ENCODE peak calls at places on chromosomes 6 and 20, in four cellular contexts. X is IMR-90, P is PC-3, A is mesenchymal stem cell. F is an unnamed sample.

GRCh38 chr20:58634818-58635665 is 16.0 kb upstream of the STX16 start:
- DNase-seq in X (peak), P (no peak), A (no peak), F (no peak)

GRCh38 chr20:1225263-1225728 is 548 bp upstream of the RAD21L1 start:
- DNase-seq in X (no peak), P (peak), A (no peak), F (no peak)

GRCh38 chr20:12833861-12834260 is 174.9 kb upstream of the SPTLC3 start:
- DNase-seq in X (no peak), P (no peak), A (no peak), F (no peak)

GRCh38 chr6:5087389-5087788 is 2.2 kb downstream of the PPP1R3G start:
- DNase-seq in X (no peak), P (no peak), A (no peak), F (no peak)

GRCh38 chr6:153449279-153449678 is 318.2 kb upstream of the RGS17 start:
- DNase-seq in X (no peak), P (no peak), A (peak), F (no peak)

GRCh38 chr20:62243906-62244515 is 5.7 kb downstream of the OSBPL2 start:
- DNase-seq in X (no peak), P (no peak), A (no peak), F (no peak)

GRCh38 chr6:46491789-46492547 is 719 bp upstream of the RCAN2 start:
- DNase-seq in X (peak), P (peak), A (peak), F (no peak)

GRCh38 chr6:125110056-125110455 is 43.5 kb upstream of the TPD52L1 start:
- DNase-seq in X (no peak), P (no peak), A (no peak), F (no peak)

GRCh38 chr20:35947489-35947888 is 6.8 kb downstream of the SCAND1 start:
- DNase-seq in X (peak), P (peak), A (peak), F (peak)

GRCh38 chr6:46606318-46606717 is 46.3 kb downstream of the CYP39A1 start:
- DNase-seq in X (no peak), P (peak), A (no peak), F (no peak)

GRCh38 chr6:121093928-121094327 is 240.4 kb downstream of the TBC1D32 start:
- DNase-seq in X (peak), P (no peak), A (peak), F (no peak)

GRCh38 chr6:37083243-37084138 is 78.0 kb downstream of the FGD2 start:
- DNase-seq in X (peak), P (no peak), A (peak), F (no peak)

GRCh38 chr6:31035862-31036497 is 25.7 kb downstream of the MUC22 start:
- DNase-seq in X (peak), P (peak), A (no peak), F (no peak)

GRCh38 chr6:52098649-52099184 is 11.3 kb upstream of the PKHD1 start:
- DNase-seq in X (no peak), P (peak), A (no peak), F (no peak)

GRCh38 chr6:49647470-49647869 is 10.8 kb upstream of the RHAG start:
- DNase-seq in X (no peak), P (no peak), A (no peak), F (no peak)

GRCh38 chr6:98036344-98036743 is 753.3 kb upstream of the MMS22L start:
- DNase-seq in X (no peak), P (no peak), A (no peak), F (no peak)

GRCh38 chr6:4224082-4224978 is 89.0 kb upstream of the ECI2 start:
- DNase-seq in X (peak), P (no peak), A (peak), F (no peak)

GRCh38 chr20:2767768-2768631 is 32.4 kb downstream of the CPXM1 start:
- DNase-seq in X (peak), P (peak), A (no peak), F (no peak)

GRCh38 chr6:63672582-63673129 is 37.1 kb downstream of the PHF3 start:
- DNase-seq in X (no peak), P (no peak), A (no peak), F (no peak)

GRCh38 chr6:169784941-169785340 is 33.5 kb downstream of the ERMARD start:
- DNase-seq in X (no peak), P (no peak), A (no peak), F (no peak)

GRCh38 chr20:5492941-5493340 is 176.2 kb upstream of the PROKR2 start:
- DNase-seq in X (no peak), P (no peak), A (no peak), F (no peak)

GRCh38 chr6:79868098-79868722 is 79.1 kb downstream of the ELOVL4 start:
- DNase-seq in X (peak), P (peak), A (peak), F (peak)

GRCh38 chr6:138647006-138647405 is 126.6 kb upstream of the CCDC28A start:
- DNase-seq in X (peak), P (no peak), A (no peak), F (no peak)
- H3K27ac ChIP-seq in X (peak), P (no peak), A (no peak), F (no peak)

DNA sequence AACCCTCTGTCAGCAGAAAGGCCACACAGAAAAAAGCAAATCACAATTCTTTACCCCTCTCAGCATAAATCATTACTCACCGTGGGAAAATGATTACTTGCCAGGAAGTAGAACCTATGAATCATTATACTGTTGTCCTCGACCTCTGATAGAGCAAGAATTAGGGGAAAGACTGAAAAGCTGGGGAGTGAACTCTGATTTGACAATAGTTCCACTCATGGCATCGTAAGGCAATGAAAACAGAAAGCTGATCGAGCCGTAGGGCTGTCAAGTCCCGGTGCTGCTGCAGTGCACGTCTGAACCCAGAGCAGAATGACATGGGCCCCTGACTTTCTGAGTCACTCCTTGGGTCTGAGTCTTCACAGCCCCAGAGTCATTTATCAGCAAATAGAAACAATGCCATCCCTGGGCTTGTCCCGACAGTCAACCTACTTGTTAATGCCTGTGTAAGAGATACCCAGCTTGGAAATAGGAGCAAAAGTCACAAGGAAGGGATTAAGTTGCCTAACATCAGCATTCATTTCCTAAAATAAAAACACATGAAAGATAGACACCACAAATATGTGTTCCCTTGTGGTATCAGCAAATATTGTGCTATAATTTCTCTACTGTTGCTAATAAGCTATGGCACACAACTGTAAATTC is 224.8 kb upstream of the MARCKS start:
- DNase-seq in X (peak), P (peak), A (peak), F (no peak)
- H3K9ac ChIP-seq in X (peak), P (peak), A (peak), F (no peak)

DNA sequence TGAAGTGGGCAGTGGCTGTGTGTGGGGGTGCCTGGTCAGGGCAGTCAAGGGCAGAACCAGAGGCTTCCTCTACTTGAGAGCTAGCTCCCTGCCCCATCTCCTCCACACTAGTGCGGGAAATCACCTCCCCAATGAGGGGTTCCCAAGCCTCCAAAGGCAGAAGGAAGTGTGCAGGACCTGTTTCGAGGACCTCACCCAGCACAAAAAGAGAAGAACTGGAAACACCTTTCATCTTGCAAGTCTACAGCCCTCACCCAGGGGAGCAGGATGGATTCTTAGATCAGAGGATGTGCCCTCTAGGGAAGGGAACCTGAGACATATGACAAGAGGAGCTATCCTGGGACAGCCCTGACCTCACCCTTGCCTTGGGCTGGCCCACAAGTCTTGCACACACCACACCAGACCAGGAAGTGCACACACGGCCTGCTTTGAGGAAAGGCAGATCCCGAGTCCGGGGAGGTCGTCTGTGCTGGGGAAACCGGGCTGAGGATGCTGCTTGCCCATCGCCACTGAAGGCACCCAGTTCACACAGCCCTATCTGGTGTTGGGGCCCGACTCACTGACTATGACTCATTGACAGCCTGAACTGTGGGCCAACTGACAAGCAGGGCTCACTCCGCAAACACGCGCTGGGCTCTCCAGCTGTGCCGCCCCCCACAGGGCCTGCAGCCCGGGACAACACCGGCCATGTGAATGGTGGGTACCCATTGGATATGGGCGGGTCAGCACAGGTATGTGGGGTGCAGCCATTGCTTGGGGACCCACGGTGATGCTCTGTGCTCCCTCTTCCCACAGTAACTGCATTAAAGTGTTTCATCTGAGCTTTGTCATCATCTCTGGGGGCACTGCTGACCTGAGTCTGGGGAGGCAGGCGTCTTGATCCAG is 1.8 kb downstream of the SAMD10 start:
- DNase-seq in X (peak), P (peak), A (peak), F (no peak)
- H3K4me3 ChIP-seq in X (no peak), P (peak), A (no peak), F (no peak)

GRCh38 chr6:105608711-105609374 is 206.0 kb upstream of the PREP start:
- DNase-seq in X (peak), P (peak), A (peak), F (no peak)
- H3K27ac ChIP-seq in X (peak), P (peak), A (peak), F (no peak)

GRCh38 chr6:138544521-138544920 is 45.2 kb upstream of the NHSL1 start:
- DNase-seq in X (peak), P (no peak), A (no peak), F (no peak)
- H3K9ac ChIP-seq in X (no peak), P (no peak), A (peak), F (no peak)

GRCh38 chr20:18240997-18241396 is 47.3 kb upstream of the ZNF133 start:
- DNase-seq in X (no peak), P (no peak), A (no peak), F (no peak)
- H3K4me3 ChIP-seq in X (no peak), P (no peak), A (no peak), F (no peak)

GRCh38 chr6:134925800-134926199 is 24.1 kb downstream of the ALDH8A1 start:
- DNase-seq in X (peak), P (no peak), A (no peak), F (no peak)

GRCh38 chr6:134921276-134921979 is 28.5 kb downstream of the ALDH8A1 start:
- DNase-seq in X (no peak), P (no peak), A (no peak), F (no peak)

GRCh38 chr6:134920422-134920821 is 29.5 kb downstream of the ALDH8A1 start:
- DNase-seq in X (no peak), P (no peak), A (no peak), F (no peak)

GRCh38 chr6:134918418-134918961 is 31.4 kb downstream of the ALDH8A1 start:
- DNase-seq in X (no peak), P (no peak), A (no peak), F (no peak)

DNA sequence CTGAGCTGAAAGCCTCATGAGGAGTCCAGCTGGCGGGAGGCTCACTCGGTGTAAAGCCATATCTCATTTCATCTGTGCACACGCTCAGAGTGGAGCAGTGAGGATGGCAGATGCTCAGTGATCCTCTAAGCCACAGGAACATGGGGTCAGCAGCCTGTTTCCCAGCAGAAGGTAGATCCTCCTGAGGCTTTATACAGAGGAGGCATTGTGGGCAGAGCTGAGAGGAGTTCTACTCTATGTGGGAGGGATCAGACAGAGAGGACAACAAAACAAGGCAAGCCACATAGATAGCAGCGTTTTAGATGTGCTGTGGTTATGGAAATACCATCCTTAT is 28.0 kb downstream of the ALDH8A1 start:
- DNase-seq in X (no peak), P (no peak), A (no peak), F (no peak)
- H3K27ac ChIP-seq in X (no peak), P (no peak), A (no peak), F (no peak)

GRCh38 chr6:8108759-8109539 is 6.6 kb upstream of the EEF1E1 start:
- DNase-seq in X (no peak), P (no peak), A (peak), F (no peak)

GRCh38 chr6:8103726-8104125 is 1.4 kb upstream of the EEF1E1 start:
- DNase-seq in X (no peak), P (no peak), A (no peak), F (no peak)

GRCh38 chr6:8110117-8110721 is 7.9 kb upstream of the EEF1E1 start:
- DNase-seq in X (no peak), P (no peak), A (no peak), F (no peak)

GRCh38 chr6:8110725-8111124 is 8.4 kb upstream of the EEF1E1 start:
- DNase-seq in X (no peak), P (no peak), A (no peak), F (no peak)

GRCh38 chr6:8108031-8108660 is 5.8 kb upstream of the EEF1E1 start:
- DNase-seq in X (peak), P (peak), A (peak), F (no peak)
- H3K9ac ChIP-seq in X (peak), P (peak), A (no peak), F (no peak)

GRCh38 chr6:138103876-138104275 is 3.3 kb downstream of the PERP start:
- DNase-seq in X (no peak), P (no peak), A (no peak), F (no peak)

GRCh38 chr6:138104618-138105213 is 2.5 kb downstream of the PERP start:
- DNase-seq in X (no peak), P (no peak), A (no peak), F (no peak)

GRCh38 chr6:138105880-138106664 is 1.1 kb downstream of the PERP start:
- DNase-seq in X (peak), P (peak), A (peak), F (no peak)

GRCh38 chr6:138106665-138107077 is 548 bp downstream of the PERP start:
- DNase-seq in X (no peak), P (no peak), A (no peak), F (no peak)

GRCh38 chr6:138105446-138105845 is 1.8 kb downstream of the PERP start:
- DNase-seq in X (no peak), P (peak), A (no peak), F (no peak)
- H3K4me3 ChIP-seq in X (peak), P (peak), A (peak), F (no peak)

GRCh38 chr6:130994319-130995097 is 68.5 kb downstream of the EPB41L2 start:
- DNase-seq in X (no peak), P (no peak), A (no peak), F (no peak)

GRCh38 chr6:130995783-130996447 is 67.1 kb downstream of the EPB41L2 start:
- DNase-seq in X (peak), P (peak), A (peak), F (no peak)

GRCh38 chr6:130993292-130993765 is 69.7 kb downstream of the EPB41L2 start:
- DNase-seq in X (no peak), P (no peak), A (no peak), F (peak)

GRCh38 chr6:130997061-130997753 is 65.8 kb downstream of the EPB41L2 start:
- DNase-seq in X (peak), P (no peak), A (peak), F (no peak)

DNA sequence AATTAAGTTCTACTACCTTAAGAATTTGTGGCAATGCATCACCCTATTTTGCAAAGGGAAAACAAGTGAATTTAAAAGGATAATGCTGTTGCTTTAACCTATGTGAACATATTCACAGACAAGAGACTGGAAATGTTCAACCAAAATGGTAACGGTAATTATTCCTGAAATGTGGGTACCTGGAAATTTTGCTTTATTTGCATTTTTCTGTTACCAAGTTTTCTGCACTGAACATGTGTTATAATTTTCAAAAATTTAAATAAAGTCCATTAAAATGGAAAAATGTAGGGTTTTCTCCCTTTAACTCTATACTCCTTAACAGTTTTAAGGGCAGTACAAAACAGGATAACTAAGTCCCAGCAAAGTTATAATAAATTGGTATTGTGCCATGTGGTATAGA is 66.4 kb downstream of the EPB41L2 start:
- DNase-seq in X (no peak), P (no peak), A (no peak), F (no peak)
- H3K27ac ChIP-seq in X (no peak), P (peak), A (no peak), F (no peak)